ENCODE peak calls at places on chromosomes 7 and 10, in seven cellular contexts. One of them, this sample, is unnamed.

GRCh38 chr10:28754930-28755718 is 77.8 kb downstream of the BAMBI start:
- DNase-seq in brain microvascular endothelial cell: peak
- DNase-seq in Caco-2: peak
- DNase-seq in A673: no peak
- DNase-seq in effector memory CD4-positive, alpha-beta T cell: no peak
- DNase-seq in H1: no peak
- DNase-seq in kidney: no peak
- DNase-seq in this sample: no peak

GRCh38 chr10:11016959-11017574 is 605 bp upstream of the CELF2 start:
- DNase-seq in brain microvascular endothelial cell: no peak
- DNase-seq in Caco-2: no peak
- DNase-seq in A673: no peak
- DNase-seq in effector memory CD4-positive, alpha-beta T cell: no peak
- DNase-seq in H1: no peak
- DNase-seq in kidney: no peak
- DNase-seq in this sample: no peak

GRCh38 chr7:28759373-28760013 is 198.6 kb downstream of the TRIL start:
- DNase-seq in brain microvascular endothelial cell: no peak
- DNase-seq in Caco-2: no peak
- DNase-seq in A673: no peak
- DNase-seq in effector memory CD4-positive, alpha-beta T cell: no peak
- DNase-seq in H1: no peak
- DNase-seq in kidney: no peak
- DNase-seq in this sample: peak

GRCh38 chr10:43842072-43842471 is 193.4 kb upstream of the ZNF32 start:
- DNase-seq in brain microvascular endothelial cell: no peak
- DNase-seq in Caco-2: no peak
- DNase-seq in A673: no peak
- DNase-seq in effector memory CD4-positive, alpha-beta T cell: no peak
- DNase-seq in H1: no peak
- DNase-seq in kidney: no peak
- DNase-seq in this sample: no peak

GRCh38 chr7:147971606-147972005 is 619.0 kb upstream of the C7orf33 start:
- DNase-seq in brain microvascular endothelial cell: no peak
- DNase-seq in Caco-2: no peak
- DNase-seq in A673: no peak
- DNase-seq in effector memory CD4-positive, alpha-beta T cell: no peak
- DNase-seq in H1: no peak
- DNase-seq in kidney: no peak
- DNase-seq in this sample: no peak

GRCh38 chr10:11856678-11857077 is 33.5 kb downstream of the PROSER2 start:
- DNase-seq in brain microvascular endothelial cell: no peak
- DNase-seq in Caco-2: no peak
- DNase-seq in A673: no peak
- DNase-seq in effector memory CD4-positive, alpha-beta T cell: no peak
- DNase-seq in H1: no peak
- DNase-seq in kidney: no peak
- DNase-seq in this sample: no peak

GRCh38 chr10:81127931-81128330 is 590.2 kb downstream of the SH2D4B start:
- DNase-seq in brain microvascular endothelial cell: no peak
- DNase-seq in Caco-2: no peak
- DNase-seq in A673: no peak
- DNase-seq in effector memory CD4-positive, alpha-beta T cell: no peak
- DNase-seq in H1: no peak
- DNase-seq in kidney: no peak
- DNase-seq in this sample: no peak

GRCh38 chr7:27617651-27618381 is 44.9 kb downstream of the HIBADH start:
- DNase-seq in brain microvascular endothelial cell: no peak
- DNase-seq in Caco-2: no peak
- DNase-seq in A673: no peak
- DNase-seq in effector memory CD4-positive, alpha-beta T cell: no peak
- DNase-seq in H1: no peak
- DNase-seq in kidney: no peak
- DNase-seq in this sample: no peak

GRCh38 chr7:1223196-1224092 is 9.2 kb upstream of the UNCX start:
- DNase-seq in brain microvascular endothelial cell: no peak
- DNase-seq in Caco-2: peak
- DNase-seq in A673: no peak
- DNase-seq in effector memory CD4-positive, alpha-beta T cell: no peak
- DNase-seq in H1: no peak
- DNase-seq in kidney: no peak
- DNase-seq in this sample: peak

DNA sequence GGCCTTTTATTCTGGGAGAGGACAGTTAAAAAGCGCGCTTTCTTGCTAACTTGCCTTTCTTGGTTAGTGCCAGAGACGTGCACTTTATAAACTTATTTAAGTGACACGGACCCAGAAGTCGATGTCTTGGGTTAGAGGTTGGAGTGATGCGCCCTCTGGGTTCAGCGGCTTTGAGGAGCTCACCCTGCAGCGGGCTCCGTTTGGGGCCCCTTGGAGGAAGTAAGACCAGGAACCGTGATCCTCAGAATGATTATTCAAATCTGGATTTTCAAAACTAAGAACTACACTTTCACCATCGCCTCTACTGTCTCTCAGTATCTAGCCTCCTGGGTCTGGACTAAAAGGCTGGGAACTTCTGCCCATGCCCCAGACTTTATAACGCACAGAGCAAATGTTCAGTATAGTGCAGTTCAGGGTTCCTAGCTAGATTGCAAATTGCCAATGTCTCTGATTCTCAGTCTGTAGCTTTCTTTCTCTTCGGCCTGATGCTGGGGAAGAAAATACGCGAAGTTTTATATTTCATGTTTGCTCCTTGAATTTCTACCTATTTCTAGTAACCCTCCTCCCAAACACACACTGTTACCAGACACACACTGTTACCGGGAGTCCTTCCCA is 18.6 kb upstream of the SMO start:
- DNase-seq in brain microvascular endothelial cell: no peak
- DNase-seq in Caco-2: no peak
- DNase-seq in A673: no peak
- DNase-seq in effector memory CD4-positive, alpha-beta T cell: no peak
- DNase-seq in H1: no peak
- DNase-seq in kidney: no peak
- DNase-seq in this sample: peak
- H3K4me3 ChIP-seq in brain microvascular endothelial cell: peak
- H3K4me3 ChIP-seq in Caco-2: no peak
- H3K4me3 ChIP-seq in A673: peak
- H3K4me3 ChIP-seq in effector memory CD4-positive, alpha-beta T cell: peak
- H3K4me3 ChIP-seq in H1: peak
- H3K4me3 ChIP-seq in kidney: peak
- H3K4me3 ChIP-seq in this sample: peak

DNA sequence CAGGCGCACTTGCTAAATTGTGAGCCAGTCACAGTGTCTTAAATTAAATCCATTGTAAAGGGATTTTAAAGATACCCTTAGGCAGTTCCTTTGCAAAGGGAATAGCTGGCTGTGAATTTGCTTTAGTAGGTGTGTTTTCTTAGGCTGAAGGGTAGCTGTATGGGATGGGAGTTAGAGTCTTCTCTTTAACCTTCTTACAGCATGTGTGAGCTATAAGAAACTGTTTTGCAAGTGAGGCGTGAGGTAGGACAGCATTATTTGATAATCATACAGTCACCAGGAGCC is 5.2 kb downstream of the EEPD1 start:
- DNase-seq in brain microvascular endothelial cell: no peak
- DNase-seq in Caco-2: no peak
- DNase-seq in A673: no peak
- DNase-seq in effector memory CD4-positive, alpha-beta T cell: no peak
- DNase-seq in H1: no peak
- DNase-seq in kidney: no peak
- DNase-seq in this sample: no peak
- H3K4me3 ChIP-seq in brain microvascular endothelial cell: no peak
- H3K4me3 ChIP-seq in Caco-2: no peak
- H3K4me3 ChIP-seq in A673: no peak
- H3K4me3 ChIP-seq in effector memory CD4-positive, alpha-beta T cell: no peak
- H3K4me3 ChIP-seq in H1: no peak
- H3K4me3 ChIP-seq in kidney: no peak
- H3K4me3 ChIP-seq in this sample: no peak

GRCh38 chr7:90390926-90391325 is 12.3 kb upstream of the CLDN12 start:
- DNase-seq in brain microvascular endothelial cell: no peak
- DNase-seq in Caco-2: no peak
- DNase-seq in A673: no peak
- DNase-seq in effector memory CD4-positive, alpha-beta T cell: no peak
- DNase-seq in H1: no peak
- DNase-seq in kidney: no peak
- DNase-seq in this sample: no peak
- H3K4me3 ChIP-seq in brain microvascular endothelial cell: no peak
- H3K4me3 ChIP-seq in Caco-2: no peak
- H3K4me3 ChIP-seq in A673: no peak
- H3K4me3 ChIP-seq in effector memory CD4-positive, alpha-beta T cell: no peak
- H3K4me3 ChIP-seq in H1: no peak
- H3K4me3 ChIP-seq in kidney: no peak
- H3K4me3 ChIP-seq in this sample: no peak

DNA sequence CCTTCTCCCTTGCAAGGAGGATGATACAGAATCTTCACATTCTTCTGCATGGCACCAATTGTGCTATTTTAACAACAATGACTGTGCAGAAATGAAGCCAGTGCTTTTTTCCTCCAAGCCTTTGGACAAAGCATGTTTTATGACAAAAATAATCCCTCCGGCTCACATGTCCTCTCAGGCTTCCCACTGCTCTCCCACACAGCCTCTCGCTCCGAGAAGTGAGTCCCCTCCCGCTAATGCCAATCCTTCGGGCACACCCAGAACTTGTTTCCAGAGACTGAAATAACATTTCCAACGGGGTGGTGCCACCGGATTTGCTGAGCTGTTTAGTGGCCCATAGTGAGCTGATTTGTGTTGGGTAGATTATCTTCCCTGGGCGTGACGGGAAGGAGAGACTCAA is 35.8 kb downstream of the RBM17 start:
- DNase-seq in brain microvascular endothelial cell: no peak
- DNase-seq in Caco-2: no peak
- DNase-seq in A673: peak
- DNase-seq in effector memory CD4-positive, alpha-beta T cell: no peak
- DNase-seq in H1: no peak
- DNase-seq in kidney: no peak
- DNase-seq in this sample: no peak
- H3K4me3 ChIP-seq in brain microvascular endothelial cell: no peak
- H3K4me3 ChIP-seq in Caco-2: no peak
- H3K4me3 ChIP-seq in A673: no peak
- H3K4me3 ChIP-seq in effector memory CD4-positive, alpha-beta T cell: no peak
- H3K4me3 ChIP-seq in H1: no peak
- H3K4me3 ChIP-seq in kidney: no peak
- H3K4me3 ChIP-seq in this sample: no peak

GRCh38 chr10:61941202-61941651 is 39.7 kb downstream of the ARID5B start:
- DNase-seq in brain microvascular endothelial cell: no peak
- DNase-seq in Caco-2: no peak
- DNase-seq in A673: peak
- DNase-seq in effector memory CD4-positive, alpha-beta T cell: no peak
- DNase-seq in H1: no peak
- DNase-seq in kidney: no peak
- DNase-seq in this sample: no peak

GRCh38 chr10:61939575-61940301 is 38.2 kb downstream of the ARID5B start:
- DNase-seq in brain microvascular endothelial cell: peak
- DNase-seq in Caco-2: no peak
- DNase-seq in A673: peak
- DNase-seq in effector memory CD4-positive, alpha-beta T cell: no peak
- DNase-seq in H1: no peak
- DNase-seq in kidney: no peak
- DNase-seq in this sample: no peak

GRCh38 chr10:61944445-61945123 is 43.1 kb downstream of the ARID5B start:
- DNase-seq in brain microvascular endothelial cell: no peak
- DNase-seq in Caco-2: no peak
- DNase-seq in A673: no peak
- DNase-seq in effector memory CD4-positive, alpha-beta T cell: no peak
- DNase-seq in H1: no peak
- DNase-seq in kidney: no peak
- DNase-seq in this sample: no peak

GRCh38 chr10:61943699-61944444 is 42.4 kb downstream of the ARID5B start:
- DNase-seq in brain microvascular endothelial cell: peak
- DNase-seq in Caco-2: no peak
- DNase-seq in A673: peak
- DNase-seq in effector memory CD4-positive, alpha-beta T cell: no peak
- DNase-seq in H1: no peak
- DNase-seq in kidney: no peak
- DNase-seq in this sample: no peak

GRCh38 chr10:61942997-61943457 is 41.5 kb downstream of the ARID5B start:
- DNase-seq in brain microvascular endothelial cell: peak
- DNase-seq in Caco-2: no peak
- DNase-seq in A673: peak
- DNase-seq in effector memory CD4-positive, alpha-beta T cell: no peak
- DNase-seq in H1: no peak
- DNase-seq in kidney: no peak
- DNase-seq in this sample: no peak
- H3K4me3 ChIP-seq in brain microvascular endothelial cell: no peak
- H3K4me3 ChIP-seq in Caco-2: no peak
- H3K4me3 ChIP-seq in A673: no peak
- H3K4me3 ChIP-seq in effector memory CD4-positive, alpha-beta T cell: peak
- H3K4me3 ChIP-seq in H1: no peak
- H3K4me3 ChIP-seq in kidney: peak
- H3K4me3 ChIP-seq in this sample: no peak

This sample was measured in H7.